ENCODE peak calls at places on chromosomes 3 and 15, in six cellular contexts. T, V, U, Z, P and O are unnamed samples.
A peak's percentile ranks its signal among the peaks of the same experiment; 100 is the strongest.

GRCh38 chr15:90903733-90904536 is 833 bp downstream of the MAN2A2 start:
- DNase-seq in P (peak; percentile 48), Z (peak; percentile 60), V (no peak), U (no peak), T (peak; percentile 45), O (no peak)

GRCh38 chr15:60397772-60398445 is at the start of gene ANXA2:
- DNase-seq in Z (peak; percentile 93), U (peak; percentile 77), T (peak; percentile 95), V (peak; percentile 87), P (peak; percentile 94), O (peak; percentile 95)

GRCh38 chr3:183816681-183817080 is 8.7 kb downstream of the MAP6D1 start:
- DNase-seq in Z (no peak), V (no peak), P (no peak), T (no peak), U (no peak), O (no peak)

GRCh38 chr3:184325715-184326114 is 11.3 kb downstream of the EIF4G1 start:
- DNase-seq in V (no peak), Z (no peak), U (no peak), P (no peak), T (no peak), O (no peak)

GRCh38 chr3:160921020-160921635 is 165.1 kb downstream of the PPM1L start:
- DNase-seq in V (no peak), U (no peak), Z (peak; percentile 31), P (no peak), T (no peak), O (no peak)

GRCh38 chr15:99953886-99954285 is 220.6 kb upstream of the LYSMD4 start:
- DNase-seq in Z (no peak), T (no peak), V (no peak), U (no peak), P (no peak), O (peak; percentile 18)

GRCh38 chr3:133294253-133294652 is 105.6 kb upstream of the BFSP2 start:
- DNase-seq in T (no peak), U (no peak), Z (no peak), V (no peak), P (no peak), O (no peak)

GRCh38 chr3:49867871-49868321 is 1.8 kb downstream of the CAMKV start:
- DNase-seq in Z (no peak), T (no peak), P (no peak), V (no peak), U (no peak), O (no peak)

GRCh38 chr3:170049146-170050000 is 11.6 kb downstream of the GPR160 start:
- DNase-seq in T (peak; percentile 60), Z (peak; percentile 67), U (no peak), P (no peak), V (no peak), O (no peak)

GRCh38 chr15:100298257-100298656 is 43.5 kb downstream of the ADAMTS17 start:
- DNase-seq in V (no peak), P (no peak), U (no peak), T (no peak), Z (no peak), O (no peak)

GRCh38 chr3:194167873-194168272 is 31.9 kb downstream of the HES1 start:
- DNase-seq in V (no peak), U (no peak), T (no peak), Z (no peak), P (no peak), O (no peak)

GRCh38 chr3:178352300-178353021 is 183.8 kb upstream of the KCNMB2 start:
- DNase-seq in U (no peak), V (no peak), T (no peak), Z (peak; percentile 74), P (no peak), O (no peak)

GRCh38 chr3:66485291-66485968 is 15.4 kb downstream of the LRIG1 start:
- DNase-seq in P (no peak), T (no peak), Z (peak; percentile 23), V (no peak), U (no peak), O (peak; percentile 81)

GRCh38 chr3:129383292-129383860 is 45.1 kb downstream of the EFCAB12 start:
- DNase-seq in P (no peak), T (peak; percentile 70), V (peak; percentile 33), U (peak; percentile 21), Z (peak; percentile 60), O (no peak)

GRCh38 chr3:129384594-129385323 is 43.7 kb downstream of the EFCAB12 start:
- DNase-seq in T (no peak), V (no peak), P (no peak), U (no peak), Z (no peak), O (no peak)

GRCh38 chr3:129378949-129379348 is 49.5 kb downstream of the EFCAB12 start:
- DNase-seq in Z (peak; percentile 75), T (no peak), U (no peak), P (no peak), V (no peak), O (no peak)

GRCh38 chr3:129379582-129380358 is 48.7 kb downstream of the EFCAB12 start:
- DNase-seq in T (no peak), U (no peak), Z (no peak), V (no peak), P (no peak), O (no peak)

DNA sequence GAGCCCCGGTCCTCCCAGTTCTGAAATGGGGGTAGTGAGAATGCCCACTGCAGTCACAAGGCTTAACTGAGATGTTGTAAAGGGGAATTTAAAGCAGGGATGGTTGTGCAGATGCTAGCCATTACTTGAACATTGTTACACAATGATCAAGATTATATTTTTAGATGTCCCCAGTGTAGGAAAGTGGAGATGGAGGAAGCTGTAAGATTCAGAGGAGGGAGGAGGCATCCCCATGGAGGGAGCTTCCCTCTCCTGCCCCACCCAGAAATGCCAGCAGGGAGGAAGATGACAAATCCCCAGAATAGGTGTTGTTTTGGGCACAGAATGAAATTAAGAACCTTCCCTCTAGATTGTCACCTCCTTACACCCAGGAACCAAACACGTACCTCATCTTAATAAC is 46.1 kb downstream of the EFCAB12 start:
- DNase-seq in U (no peak), Z (no peak), P (no peak), T (no peak), V (no peak), O (no peak)
- H3K27ac ChIP-seq in U (no peak overlapping the region), Z (no peak overlapping the region), P (no peak overlapping the region), T (no peak overlapping the region), V (no peak overlapping the region), O (no peak overlapping the region)

GRCh38 chr3:25002052-25002451 is 426.0 kb upstream of the RARB start:
- DNase-seq in V (no peak), U (no peak), P (no peak), T (no peak), Z (no peak), O (no peak)
- H3K27ac ChIP-seq in V (no peak overlapping the region), U (no peak overlapping the region), P (no peak overlapping the region), T (no peak overlapping the region), Z (no peak overlapping the region), O (no peak overlapping the region)

GRCh38 chr3:187695434-187695833 is 6.9 kb downstream of the RTP2 start:
- DNase-seq in V (peak; percentile 28), Z (no peak), T (no peak), P (no peak), U (no peak), O (no peak)

GRCh38 chr3:187696036-187696435 is 6.3 kb downstream of the RTP2 start:
- DNase-seq in U (no peak), T (no peak), Z (no peak), P (no peak), V (no peak), O (no peak)

GRCh38 chr3:187689984-187690383 is 12.4 kb downstream of the RTP2 start:
- DNase-seq in V (no peak), Z (no peak), T (no peak), U (no peak), P (no peak), O (no peak)

GRCh38 chr3:187694801-187695200 is 7.6 kb downstream of the RTP2 start:
- DNase-seq in U (no peak), V (no peak), P (no peak), T (no peak), Z (no peak), O (no peak)

DNA sequence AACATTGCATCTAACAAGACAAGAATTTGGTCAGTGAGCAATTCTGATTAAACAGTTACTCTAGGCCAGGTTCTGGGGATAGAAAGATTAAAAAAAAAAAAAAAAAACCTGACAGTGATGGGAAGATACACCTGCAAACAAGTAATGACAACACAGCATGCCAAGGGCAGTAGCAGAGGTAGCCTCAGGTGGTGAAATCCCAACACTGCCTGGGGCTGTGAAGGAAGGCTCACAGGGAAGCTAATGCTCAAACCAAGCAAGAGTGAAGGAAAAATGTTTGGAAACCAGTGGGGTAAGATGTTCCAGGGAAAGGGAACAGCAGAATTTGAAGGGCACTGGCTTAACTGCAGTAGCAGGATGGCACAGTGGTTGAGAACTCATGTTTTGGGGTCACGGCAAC is 8.9 kb downstream of the RTP2 start:
- DNase-seq in P (no peak), T (no peak), V (no peak), Z (no peak), U (no peak), O (no peak)
- H3K27ac ChIP-seq in P (no peak overlapping the region), T (no peak overlapping the region), V (no peak overlapping the region), Z (no peak overlapping the region), U (no peak overlapping the region), O (no peak overlapping the region)

GRCh38 chr15:77684341-77685081 is 51.8 kb upstream of the LINGO1 start:
- DNase-seq in P (no peak), Z (no peak), T (no peak), U (no peak), V (no peak), O (no peak)
- H3K27ac ChIP-seq in P (no peak overlapping the region), Z (no peak overlapping the region), T (no peak overlapping the region), U (no peak overlapping the region), V (no peak overlapping the region), O (no peak overlapping the region)

DNA sequence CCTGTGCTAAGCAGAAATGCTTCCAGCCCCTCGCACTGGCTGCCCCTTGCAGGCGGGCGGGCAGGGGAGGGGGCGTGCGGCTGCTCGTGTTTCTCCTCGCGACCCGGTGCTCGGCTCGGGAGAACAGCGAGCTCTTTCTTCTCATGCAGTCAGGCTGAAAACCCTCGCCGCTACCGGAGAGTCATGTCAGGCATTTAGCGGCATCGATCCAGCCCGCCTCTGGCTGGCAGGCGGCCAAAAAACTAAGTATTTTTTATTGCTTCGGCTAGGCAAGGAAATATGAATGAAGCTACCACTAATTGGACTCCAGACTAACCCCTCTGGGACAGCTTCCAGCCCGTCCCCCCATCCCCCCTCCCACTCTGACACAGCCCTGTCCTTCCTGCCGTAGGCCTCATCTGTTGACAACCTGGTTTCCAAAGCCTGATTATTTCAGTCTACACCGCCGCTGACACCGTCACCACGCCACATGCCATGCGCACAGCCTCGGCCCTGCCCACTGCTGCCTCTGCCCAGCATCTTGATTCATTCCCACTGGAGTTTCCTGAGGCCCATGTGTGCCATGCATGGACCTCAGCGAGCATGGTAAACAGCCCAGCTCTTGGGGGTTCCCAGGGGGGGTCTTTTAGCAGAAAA is 35.3 kb downstream of the TLE3 start:
- DNase-seq in V (peak; percentile 80), Z (peak; percentile 95), U (no peak), T (peak; percentile 77), P (peak; percentile 77), O (peak; percentile 90)
- H3K27ac ChIP-seq in V (peak overlapping the region; percentile 1), Z (peak overlapping the region; percentile 36), U (no peak overlapping the region), T (peak overlapping the region; percentile 51), P (no peak overlapping the region), O (peak overlapping the region; percentile 70)

GRCh38 chr3:168048414-168049330 is 47.1 kb downstream of the GOLIM4 start:
- DNase-seq in P (no peak), T (no peak), Z (peak; percentile 27), V (no peak), U (no peak), O (no peak)
- H3K27ac ChIP-seq in P (peak overlapping the region; percentile 23), T (peak overlapping the region; percentile 42), Z (no peak overlapping the region), V (peak overlapping the region; percentile 46), U (no peak overlapping the region), O (no peak overlapping the region)